ENCODE peak calls at places on chromosomes 2 and 18, in five cellular contexts. H is transverse colon, K is A549, D is ovary, X is suprapubic skin. I is an unnamed sample.

GRCh38 chr2:65142515-65142914 is 12.6 kb upstream of the RAB1A start:
- DNase-seq in X (no peak), D (no peak), K (peak; percentile 51), H (no peak), I (no peak)

GRCh38 chr2:30721241-30721640 is 86.0 kb downstream of the CAPN13 start:
- DNase-seq in X (no peak), H (no peak), K (no peak), D (no peak), I (no peak)

GRCh38 chr18:48100712-48101165 is 170.3 kb upstream of the SMAD2 start:
- DNase-seq in X (no peak), K (no peak), H (no peak), D (no peak), I (no peak)

GRCh38 chr2:215107229-215108056 is 31.0 kb downstream of the ABCA12 start:
- DNase-seq in X (no peak), D (no peak), H (no peak), K (no peak), I (no peak)

GRCh38 chr2:61961231-61961901 is 55.9 kb downstream of the COMMD1 start:
- DNase-seq in H (no peak), X (no peak), D (no peak), K (no peak), I (no peak)

GRCh38 chr2:3434654-3435053 is 55.2 kb downstream of the TRAPPC12 start:
- DNase-seq in D (no peak), K (no peak), H (no peak), X (no peak), I (no peak)

GRCh38 chr18:73318732-73319479 is 451.1 kb upstream of the NETO1 start:
- DNase-seq in D (no peak), X (no peak), K (peak; percentile 72), H (no peak), I (no peak)

GRCh38 chr2:102142829-102143449 is 393 bp downstream of the IL1R1 start:
- DNase-seq in K (peak; percentile 47), H (no peak), D (no peak), X (no peak), I (peak; percentile 42)

GRCh38 chr2:220451438-220451837 is 824.0 kb downstream of the SLC4A3 start:
- DNase-seq in H (no peak), D (no peak), X (no peak), K (no peak), I (no peak)

GRCh38 chr2:210503622-210504300 is 27.2 kb upstream of the LANCL1 start:
- DNase-seq in K (no peak), X (no peak), H (no peak), D (no peak), I (no peak)

GRCh38 chr2:65661980-65662653 is 229.7 kb upstream of the SPRED2 start:
- DNase-seq in D (no peak), K (no peak), X (no peak), H (peak; percentile 20), I (no peak)

GRCh38 chr2:17800693-17801458 is 15.4 kb upstream of the MSGN1 start:
- DNase-seq in D (no peak), X (no peak), K (no peak), H (peak; percentile 75), I (no peak)

GRCh38 chr2:239267411-239267941 is 133.3 kb downstream of the HDAC4 start:
- DNase-seq in D (peak; percentile 53), K (no peak), H (peak; percentile 89), X (peak; percentile 86), I (peak; percentile 82)

GRCh38 chr2:164717000-164717597 is 95.8 kb upstream of the GRB14 start:
- DNase-seq in K (peak; percentile 54), D (no peak), H (no peak), X (no peak), I (no peak)

GRCh38 chr18:434410-434809 is 66.1 kb downstream of the COLEC12 start:
- DNase-seq in X (no peak), D (no peak), K (no peak), H (no peak), I (no peak)

GRCh38 chr2:216574046-216574445 is 59.2 kb upstream of the IGFBP2 start:
- DNase-seq in K (no peak), X (no peak), D (no peak), H (no peak), I (no peak)

GRCh38 chr2:179272406-179273192 is 8.0 kb upstream of the SESTD1 start:
- DNase-seq in H (no peak), K (peak; percentile 32), D (no peak), X (no peak), I (no peak)

GRCh38 chr2:217799553-217800432 is 203.0 kb downstream of the TNS1 start:
- DNase-seq in K (no peak), D (peak; percentile 57), X (peak; percentile 61), H (no peak), I (no peak)

GRCh38 chr2:158539176-158539895 is 82.6 kb downstream of the PKP4 start:
- DNase-seq in K (peak; percentile 59), H (no peak), X (no peak), D (no peak), I (no peak)

GRCh38 chr2:73095910-73096309 is 16.8 kb downstream of the RAB11FIP5 start:
- DNase-seq in X (no peak), D (no peak), H (no peak), K (no peak), I (no peak)

GRCh38 chr2:98465456-98466201 is 21.0 kb downstream of the INPP4A start:
- DNase-seq in K (no peak), X (no peak), H (peak; percentile 90), D (peak; percentile 38), I (peak; percentile 82)

GRCh38 chr2:85112906-85113625 is 20.1 kb upstream of the TCF7L1 start:
- DNase-seq in H (no peak), K (no peak), X (no peak), D (no peak), I (no peak)

GRCh38 chr2:119352357-119352756 is 14.3 kb downstream of the C2orf76 start:
- DNase-seq in H (no peak), D (no peak), X (no peak), K (no peak), I (no peak)

GRCh38 chr2:40329739-40330047 is 122.2 kb downstream of the SLC8A1 start:
- DNase-seq in H (peak; percentile 20), K (no peak), D (no peak), X (no peak), I (no peak)

GRCh38 chr2:200812122-200813022 is 662 bp downstream of the BZW1 start:
- DNase-seq in D (peak; percentile 70), K (peak; percentile 71), X (peak; percentile 87), H (peak; percentile 88), I (peak; percentile 95)

GRCh38 chr2:226489765-226490164 is 309.9 kb downstream of the IRS1 start:
- DNase-seq in H (no peak), K (peak; percentile 23), X (no peak), D (no peak), I (peak; percentile 17)

GRCh38 chr2:181178823-181179412 is 198.5 kb downstream of the UBE2E3 start:
- DNase-seq in D (no peak), H (peak; percentile 26), K (peak; percentile 13), X (no peak), I (no peak)

GRCh38 chr2:20532634-20533437 is 86.0 kb downstream of the RHOB start:
- DNase-seq in X (no peak), K (peak; percentile 32), D (no peak), H (no peak), I (peak; percentile 37)

GRCh38 chr2:82993631-82994030 is 1465.4 kb downstream of the SUCLG1 start:
- DNase-seq in D (no peak), H (no peak), X (no peak), K (peak; percentile 22), I (no peak)

GRCh38 chr2:46001741-46002506 is 295.3 kb upstream of the EPAS1 start:
- DNase-seq in X (no peak), K (no peak), D (no peak), H (no peak), I (no peak)

GRCh38 chr2:68909793-68910674 is 38.8 kb upstream of the BMP10 start:
- DNase-seq in D (peak; percentile 77), X (no peak), H (peak; percentile 81), K (peak; percentile 85), I (peak; percentile 78)

GRCh38 chr2:11157296-11157695 is 2.0 kb downstream of the SLC66A3 start:
- DNase-seq in X (peak; percentile 63), K (no peak), D (no peak), H (no peak), I (no peak)

GRCh38 chr2:11155326-11156059 is at the start of gene SLC66A3:
- DNase-seq in D (no peak), X (peak; percentile 87), K (peak; percentile 24), H (no peak), I (no peak)

GRCh38 chr2:11154460-11155325 is 574 bp upstream of the SLC66A3 start:
- DNase-seq in D (peak; percentile 100), H (peak; percentile 99), X (peak; percentile 99), K (peak; percentile 97), I (peak; percentile 99)

GRCh38 chr2:11157731-11158130 is 2.5 kb downstream of the SLC66A3 start:
- DNase-seq in K (no peak), D (no peak), X (peak; percentile 61), H (no peak), I (no peak)

GRCh38 chr2:11156396-11157075 is 1.3 kb downstream of the SLC66A3 start:
- DNase-seq in D (peak; percentile 60), X (peak; percentile 76), K (no peak), H (no peak), I (no peak)
- H3K4me3 ChIP-seq in D (no peak overlapping the region), X (peak overlapping the region; percentile 65), K (peak overlapping the region; percentile 72), H (peak overlapping the region; percentile 68), I (no peak overlapping the region)

DNA sequence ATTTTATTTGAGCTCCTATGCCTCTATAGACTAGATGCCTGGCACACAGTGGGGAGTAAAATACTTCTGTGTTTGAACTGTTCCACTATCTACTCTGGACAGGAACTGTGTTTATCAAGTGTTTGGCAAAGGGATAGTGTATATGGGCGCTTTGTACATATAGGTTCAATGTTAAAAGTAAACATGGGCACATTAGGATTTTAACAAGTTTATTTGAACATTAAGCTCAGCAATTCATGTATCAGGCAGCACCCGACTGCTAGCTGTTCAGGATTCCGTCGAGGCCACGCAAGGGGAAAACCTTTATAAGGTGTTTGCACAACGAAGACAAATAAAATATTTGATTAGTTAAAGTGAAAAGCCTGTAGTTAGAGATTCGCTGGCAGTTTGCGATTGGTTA is 43.4 kb upstream of the ROCK2 start:
- DNase-seq in H (peak; percentile 55), X (no peak), K (peak; percentile 72), D (no peak), I (peak; percentile 32)
- TF ChIP-seq EP300 in H (no peak), X (no peak), K (no peak), D (no peak), I (no peak)

DNA sequence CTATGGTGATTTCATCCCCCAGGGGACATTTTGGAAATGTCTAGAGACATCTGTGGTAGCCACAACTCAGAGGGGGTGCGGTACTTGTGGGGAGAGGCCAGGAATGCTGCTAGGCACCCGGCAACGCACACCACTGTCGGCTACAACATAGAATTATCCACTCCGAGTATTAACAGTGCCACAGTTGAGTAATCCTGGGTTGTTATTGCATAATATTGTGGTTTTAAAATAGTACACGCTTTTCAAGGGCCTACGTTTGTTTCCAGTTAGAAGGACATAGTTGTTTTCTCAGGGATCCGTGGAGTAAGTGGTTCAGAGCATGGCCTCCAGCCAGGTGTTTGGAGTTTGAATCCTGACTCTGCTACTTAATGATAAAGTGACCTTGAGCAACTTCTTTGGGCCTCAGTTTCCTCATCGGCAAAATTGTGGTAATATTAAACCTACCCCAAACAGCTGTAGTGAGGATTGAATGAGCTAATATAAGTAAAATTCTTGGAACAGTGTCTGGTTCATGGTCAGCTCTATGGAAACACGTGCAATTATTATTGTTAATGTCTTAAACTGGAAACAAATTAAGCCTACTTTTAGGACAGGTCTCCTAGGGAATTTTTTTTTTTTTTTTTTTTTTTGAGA is 24.5 kb downstream of the CYP27A1 start:
- DNase-seq in X (peak; percentile 90), H (peak; percentile 53), K (peak; percentile 14), D (peak; percentile 79), I (no peak)
- H3K4me3 ChIP-seq in X (no peak overlapping the region), H (no peak overlapping the region), K (no peak overlapping the region), D (no peak overlapping the region), I (no peak overlapping the region)

GRCh38 chr2:204407209-204408070 is 137.8 kb upstream of the PARD3B start:
- DNase-seq in X (no peak), D (no peak), K (peak; percentile 41), H (no peak), I (no peak)
- TF ChIP-seq EP300 in X (no peak), D (no peak), K (no peak), H (no peak), I (no peak)